ENCODE peak calls at places on chromosome 16, in eight cellular contexts. One of them, this sample, is unnamed.

GRCh38 chr16:57115504-57116182 is 23.3 kb downstream of the CPNE2 start:
- DNase-seq in stromal cell of bone marrow: no peak
- DNase-seq in amniotic stem cell: no peak
- DNase-seq in OCI-LY7: no peak
- DNase-seq in fibroblast of lung: peak
- DNase-seq in AG04450: no peak
- DNase-seq in RCC 7860: no peak
- DNase-seq in cardiac muscle cell: peak
- DNase-seq in this sample: peak

GRCh38 chr16:70552675-70553074 is 29.1 kb downstream of the SF3B3 start:
- DNase-seq in RCC 7860: no peak
- DNase-seq in OCI-LY7: no peak
- DNase-seq in fibroblast of lung: peak
- DNase-seq in cardiac muscle cell: no peak
- DNase-seq in AG04450: no peak
- DNase-seq in amniotic stem cell: no peak
- DNase-seq in stromal cell of bone marrow: no peak
- DNase-seq in this sample: no peak

GRCh38 chr16:24139282-24139681 is 116.9 kb upstream of the CACNG3 start:
- DNase-seq in cardiac muscle cell: no peak
- DNase-seq in fibroblast of lung: no peak
- DNase-seq in AG04450: no peak
- DNase-seq in stromal cell of bone marrow: no peak
- DNase-seq in OCI-LY7: no peak
- DNase-seq in amniotic stem cell: no peak
- DNase-seq in RCC 7860: no peak
- DNase-seq in this sample: no peak

GRCh38 chr16:28166394-28167208 is 45.2 kb downstream of the XPO6 start:
- DNase-seq in cardiac muscle cell: no peak
- DNase-seq in amniotic stem cell: no peak
- DNase-seq in AG04450: no peak
- DNase-seq in OCI-LY7: no peak
- DNase-seq in stromal cell of bone marrow: no peak
- DNase-seq in RCC 7860: peak
- DNase-seq in fibroblast of lung: no peak
- DNase-seq in this sample: no peak

GRCh38 chr16:85651822-85652430 is 36.8 kb downstream of the GINS2 start:
- DNase-seq in cardiac muscle cell: no peak
- DNase-seq in RCC 7860: no peak
- DNase-seq in fibroblast of lung: peak
- DNase-seq in AG04450: no peak
- DNase-seq in amniotic stem cell: no peak
- DNase-seq in OCI-LY7: no peak
- DNase-seq in stromal cell of bone marrow: no peak
- DNase-seq in this sample: no peak

GRCh38 chr16:65807858-65808257 is 558.6 kb upstream of the CDH5 start:
- DNase-seq in fibroblast of lung: no peak
- DNase-seq in cardiac muscle cell: no peak
- DNase-seq in AG04450: no peak
- DNase-seq in OCI-LY7: no peak
- DNase-seq in RCC 7860: no peak
- DNase-seq in amniotic stem cell: no peak
- DNase-seq in stromal cell of bone marrow: no peak
- DNase-seq in this sample: no peak

GRCh38 chr16:46793841-46794240 is 37.1 kb downstream of the C16orf87 start:
- DNase-seq in OCI-LY7: no peak
- DNase-seq in stromal cell of bone marrow: no peak
- DNase-seq in cardiac muscle cell: no peak
- DNase-seq in RCC 7860: no peak
- DNase-seq in fibroblast of lung: no peak
- DNase-seq in AG04450: no peak
- DNase-seq in amniotic stem cell: no peak
- DNase-seq in this sample: no peak

GRCh38 chr16:22126037-22126558 is 33.8 kb downstream of the VWA3A start:
- DNase-seq in stromal cell of bone marrow: peak
- DNase-seq in RCC 7860: no peak
- DNase-seq in amniotic stem cell: no peak
- DNase-seq in fibroblast of lung: no peak
- DNase-seq in OCI-LY7: no peak
- DNase-seq in cardiac muscle cell: peak
- DNase-seq in AG04450: no peak
- DNase-seq in this sample: no peak

GRCh38 chr16:73000020-73000906 is 47.7 kb downstream of the ZFHX3 start:
- DNase-seq in fibroblast of lung: peak
- DNase-seq in AG04450: no peak
- DNase-seq in stromal cell of bone marrow: peak
- DNase-seq in cardiac muscle cell: peak
- DNase-seq in RCC 7860: no peak
- DNase-seq in OCI-LY7: no peak
- DNase-seq in amniotic stem cell: no peak
- DNase-seq in this sample: peak

GRCh38 chr16:30972872-30973271 is 12.1 kb upstream of the HSD3B7 start:
- DNase-seq in RCC 7860: no peak
- DNase-seq in OCI-LY7: no peak
- DNase-seq in stromal cell of bone marrow: no peak
- DNase-seq in AG04450: no peak
- DNase-seq in cardiac muscle cell: no peak
- DNase-seq in fibroblast of lung: no peak
- DNase-seq in amniotic stem cell: no peak
- DNase-seq in this sample: no peak

GRCh38 chr16:28826141-28826540 is 3.3 kb downstream of the ATXN2L start:
- DNase-seq in cardiac muscle cell: peak
- DNase-seq in AG04450: no peak
- DNase-seq in stromal cell of bone marrow: no peak
- DNase-seq in RCC 7860: no peak
- DNase-seq in amniotic stem cell: no peak
- DNase-seq in fibroblast of lung: no peak
- DNase-seq in OCI-LY7: no peak
- DNase-seq in this sample: no peak

GRCh38 chr16:87464691-87465300 is 28.0 kb downstream of the ZCCHC14 start:
- DNase-seq in AG04450: peak
- DNase-seq in amniotic stem cell: peak
- DNase-seq in stromal cell of bone marrow: peak
- DNase-seq in OCI-LY7: no peak
- DNase-seq in RCC 7860: peak
- DNase-seq in cardiac muscle cell: peak
- DNase-seq in fibroblast of lung: peak
- DNase-seq in this sample: peak

GRCh38 chr16:2464333-2464732 is 4.4 kb downstream of the TEDC2 start:
- DNase-seq in AG04450: no peak
- DNase-seq in cardiac muscle cell: no peak
- DNase-seq in OCI-LY7: no peak
- DNase-seq in fibroblast of lung: no peak
- DNase-seq in stromal cell of bone marrow: no peak
- DNase-seq in amniotic stem cell: no peak
- DNase-seq in RCC 7860: no peak
- DNase-seq in this sample: no peak

GRCh38 chr16:28304214-28304613 is 11.9 kb downstream of the SBK1 start:
- DNase-seq in stromal cell of bone marrow: peak
- DNase-seq in cardiac muscle cell: peak
- DNase-seq in amniotic stem cell: no peak
- DNase-seq in RCC 7860: no peak
- DNase-seq in AG04450: no peak
- DNase-seq in OCI-LY7: no peak
- DNase-seq in fibroblast of lung: peak
- DNase-seq in this sample: peak

GRCh38 chr16:85757341-85757822 is 6.5 kb upstream of the C16orf74 start:
- DNase-seq in stromal cell of bone marrow: peak
- DNase-seq in AG04450: peak
- DNase-seq in cardiac muscle cell: no peak
- DNase-seq in amniotic stem cell: no peak
- DNase-seq in RCC 7860: no peak
- DNase-seq in OCI-LY7: peak
- DNase-seq in fibroblast of lung: peak
- DNase-seq in this sample: no peak

GRCh38 chr16:51607202-51607756 is 456.2 kb upstream of the SALL1 start:
- DNase-seq in OCI-LY7: no peak
- DNase-seq in stromal cell of bone marrow: no peak
- DNase-seq in amniotic stem cell: no peak
- DNase-seq in fibroblast of lung: no peak
- DNase-seq in RCC 7860: no peak
- DNase-seq in AG04450: no peak
- DNase-seq in cardiac muscle cell: no peak
- DNase-seq in this sample: no peak

GRCh38 chr16:11403534-11403795 is 58.2 kb downstream of the RMI2 start:
- DNase-seq in OCI-LY7: peak
- DNase-seq in cardiac muscle cell: no peak
- DNase-seq in amniotic stem cell: no peak
- DNase-seq in AG04450: no peak
- DNase-seq in stromal cell of bone marrow: no peak
- DNase-seq in RCC 7860: no peak
- DNase-seq in fibroblast of lung: no peak
- DNase-seq in this sample: no peak

This sample was measured in Right ventricle myocardium superior.